ENCODE peak calls at places on chromosomes 13 and 19, in four cellular contexts. Q is H1, N is GM12878, V is HepG2. T is an unnamed sample.

GRCh38 chr19:2982983-2983350 is 5.6 kb downstream of the TLE6 start:
- DNase-seq in V (no peak), Q (no peak), N (no peak), T (no peak)

GRCh38 chr19:30408734-30409301 is 36.6 kb downstream of the ZNF536 start:
- DNase-seq in N (no peak), V (no peak), Q (no peak), T (no peak)

GRCh38 chr13:28329395-28330158 is 165.4 kb downstream of the FLT1 start:
- DNase-seq in Q (no peak), V (no peak), N (no peak), T (no peak)

GRCh38 chr19:53192771-53193533 is at the start of gene ZNF665:
- DNase-seq in Q (no peak), V (no peak), N (no peak), T (peak; percentile 72)

GRCh38 chr13:32905063-32905863 is 111.0 kb upstream of the KL start:
- DNase-seq in N (peak; percentile 78), Q (no peak), V (no peak), T (no peak)

GRCh38 chr19:9086761-9087160 is at the start of gene OR1M1:
- DNase-seq in N (no peak), V (no peak), Q (no peak), T (no peak)

GRCh38 chr19:31511696-31512095 is 162.5 kb upstream of the TSHZ3 start:
- DNase-seq in N (no peak), V (no peak), Q (no peak), T (no peak)

GRCh38 chr19:3798137-3798536 is 12.0 kb upstream of the MATK start:
- DNase-seq in N (no peak), Q (no peak), V (no peak), T (no peak)

GRCh38 chr19:35556846-35557538 is 6.5 kb downstream of the ATP4A start:
- DNase-seq in N (no peak), Q (no peak), V (no peak), T (no peak)

GRCh38 chr19:4403005-4403761 is 743 bp downstream of the CHAF1A start:
- DNase-seq in Q (no peak), N (no peak), V (no peak), T (no peak)

GRCh38 chr19:38830039-38830733 is 1.4 kb downstream of the ECH1 start:
- DNase-seq in N (no peak), V (no peak), Q (no peak), T (no peak)

DNA sequence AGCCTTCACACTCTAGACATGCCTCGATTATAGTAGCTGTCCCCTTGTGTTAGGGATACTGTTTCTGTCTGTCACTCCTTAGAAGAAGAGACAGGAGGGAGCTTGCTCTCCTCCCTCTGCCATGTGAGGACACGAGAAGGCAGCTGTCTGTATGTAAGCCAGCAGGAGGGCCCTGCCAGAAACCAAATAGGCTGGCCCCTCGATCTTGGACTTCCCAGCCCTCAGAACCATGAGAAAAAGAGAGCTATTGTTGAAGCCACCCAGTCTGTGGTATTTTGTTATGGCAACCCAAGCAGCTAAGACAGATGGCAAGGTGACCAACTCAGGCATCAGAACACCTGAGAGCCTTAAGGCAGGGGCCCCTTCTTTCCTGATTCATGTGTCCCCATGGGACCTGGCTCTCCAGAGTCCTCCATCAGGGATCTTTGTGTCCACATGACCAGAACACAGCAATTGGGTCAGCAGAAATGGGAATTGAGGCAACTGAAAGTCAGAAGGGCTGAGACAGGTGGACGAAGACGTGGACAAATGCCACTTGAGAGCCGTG is 65.6 kb upstream of the NPAS1 start:
- DNase-seq in Q (no peak), V (peak; percentile 30), N (no peak), T (no peak)
- H3K4me1 ChIP-seq in Q (no peaks in the 10 kb centered on the region), V (peaks cover 97% of the 10 kb centered on the region), N (peaks cover 47% of the 10 kb centered on the region), T (no peaks in the 10 kb centered on the region)

GRCh38 chr13:49443689-49444516 is at the start of the genes CAB39L and SETDB2:
- DNase-seq in Q (peak; percentile 98), N (peak; percentile 99), V (peak; percentile 98), T (peak; percentile 95)

GRCh38 chr13:49443327-49443688 is 556 bp downstream of the CAB39L start:
- DNase-seq in N (no peak), V (peak; percentile 40), Q (no peak), T (no peak)

GRCh38 chr13:49441312-49441711 is 2.6 kb downstream of the CAB39L start:
- DNase-seq in V (no peak), N (no peak), Q (no peak), T (no peak)

GRCh38 chr13:49439609-49440008 is 4.3 kb downstream of the CAB39L start:
- DNase-seq in N (no peak), V (no peak), Q (no peak), T (no peak)

DNA sequence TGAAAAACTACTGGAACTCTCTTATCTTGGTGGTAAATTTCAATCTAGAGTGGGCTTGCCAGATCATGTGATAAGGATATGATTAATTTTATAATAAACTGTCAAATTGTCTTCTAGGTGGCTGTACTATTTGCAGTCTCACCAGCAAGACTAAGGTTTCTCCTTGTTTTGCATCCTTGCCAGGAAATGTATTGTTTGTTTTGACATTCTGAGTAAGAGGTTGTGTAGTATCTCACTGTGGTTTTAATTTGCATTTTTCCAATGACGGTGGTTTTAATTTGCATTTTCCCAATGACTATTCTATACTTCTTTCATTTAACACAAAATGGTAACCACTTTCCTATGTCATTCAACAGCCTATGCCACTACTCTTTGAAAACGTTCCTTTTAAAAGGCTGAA is 2.0 kb downstream of the CAB39L start:
- DNase-seq in V (no peak), N (no peak), Q (no peak), T (no peak)
- TF ChIP-seq SUZ12 in V (no peak), N (no peak), Q (no peak), T (no peak)

GRCh38 chr13:87872813-87873212 is 201.6 kb downstream of the SLITRK5 start:
- DNase-seq in Q (no peak), N (no peak), V (no peak), T (no peak)

DNA sequence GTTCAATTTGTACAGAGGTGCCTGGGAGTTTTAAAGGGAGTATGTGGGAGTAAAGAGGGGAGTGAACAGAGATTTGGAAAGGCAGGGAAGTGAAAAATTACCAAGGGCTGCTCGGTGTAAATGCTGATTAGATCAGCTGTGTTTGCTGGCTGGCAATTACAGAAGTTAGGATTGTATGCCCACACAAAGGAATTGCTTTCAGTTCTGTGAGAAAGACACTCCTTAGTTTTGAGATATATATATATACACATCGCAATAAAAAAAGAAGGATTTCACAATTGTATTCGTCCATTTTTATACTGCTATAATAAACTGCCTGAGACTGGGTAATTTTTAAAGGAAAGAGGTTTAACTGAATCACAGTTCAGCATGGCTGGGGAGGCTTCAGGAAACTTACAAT is 196.3 kb downstream of the SLITRK5 start:
- DNase-seq in Q (no peak), N (no peak), V (no peak), T (no peak)
- H3K4me1 ChIP-seq in Q (no peaks in the 10 kb centered on the region), N (no peaks in the 10 kb centered on the region), V (no peaks in the 10 kb centered on the region), T (no peaks in the 10 kb centered on the region)

DNA sequence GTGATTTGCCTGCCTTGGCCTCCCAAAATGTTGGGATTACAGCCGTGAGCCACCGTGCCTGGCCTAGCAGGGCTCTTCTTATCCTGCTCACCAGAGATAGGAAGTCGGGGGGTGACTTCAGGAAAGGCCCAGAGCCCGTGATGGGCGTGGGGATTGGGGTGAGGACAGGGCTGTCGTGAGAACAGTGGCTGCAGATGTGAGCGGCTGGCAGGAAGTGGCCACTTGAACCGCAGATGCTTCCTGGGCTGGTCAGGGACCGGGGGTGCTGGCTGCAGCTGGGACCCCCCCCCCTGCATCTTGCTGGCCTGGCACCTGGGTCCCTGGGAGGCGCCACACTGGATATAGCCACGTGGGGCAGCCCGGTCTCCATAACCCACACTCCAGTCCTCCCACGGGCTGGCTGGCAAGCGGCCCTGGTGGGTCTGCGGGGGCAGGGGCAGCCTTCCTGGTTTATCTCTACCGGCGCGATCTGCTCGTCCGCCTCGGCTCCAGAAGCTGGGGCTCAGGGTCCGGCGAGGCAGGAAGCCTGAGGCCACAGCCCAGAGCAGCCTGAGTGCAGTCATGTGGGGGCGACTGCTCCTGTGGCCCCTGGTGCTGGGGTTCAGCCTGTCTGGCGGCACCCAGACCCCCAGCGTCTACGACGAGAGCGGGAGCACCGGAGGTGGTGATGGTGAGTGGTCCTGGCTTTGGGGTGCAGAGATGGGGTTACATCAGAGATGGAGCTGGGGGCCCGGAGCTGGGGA is at the start of gene F2RL3:
- DNase-seq in V (no peak), Q (no peak), N (no peak), T (no peak)
- TF ChIP-seq SUZ12 in V (no peak), Q (no peak), N (no peak), T (no peak)

GRCh38 chr13:35208587-35208986 is 266.5 kb downstream of the NBEA start:
- DNase-seq in V (no peak), N (no peak), Q (no peak), T (no peak)
- H3K4me1 ChIP-seq in V (no peaks in the 10 kb centered on the region), N (no peaks in the 10 kb centered on the region), Q (no peaks in the 10 kb centered on the region), T (no peaks in the 10 kb centered on the region)

DNA sequence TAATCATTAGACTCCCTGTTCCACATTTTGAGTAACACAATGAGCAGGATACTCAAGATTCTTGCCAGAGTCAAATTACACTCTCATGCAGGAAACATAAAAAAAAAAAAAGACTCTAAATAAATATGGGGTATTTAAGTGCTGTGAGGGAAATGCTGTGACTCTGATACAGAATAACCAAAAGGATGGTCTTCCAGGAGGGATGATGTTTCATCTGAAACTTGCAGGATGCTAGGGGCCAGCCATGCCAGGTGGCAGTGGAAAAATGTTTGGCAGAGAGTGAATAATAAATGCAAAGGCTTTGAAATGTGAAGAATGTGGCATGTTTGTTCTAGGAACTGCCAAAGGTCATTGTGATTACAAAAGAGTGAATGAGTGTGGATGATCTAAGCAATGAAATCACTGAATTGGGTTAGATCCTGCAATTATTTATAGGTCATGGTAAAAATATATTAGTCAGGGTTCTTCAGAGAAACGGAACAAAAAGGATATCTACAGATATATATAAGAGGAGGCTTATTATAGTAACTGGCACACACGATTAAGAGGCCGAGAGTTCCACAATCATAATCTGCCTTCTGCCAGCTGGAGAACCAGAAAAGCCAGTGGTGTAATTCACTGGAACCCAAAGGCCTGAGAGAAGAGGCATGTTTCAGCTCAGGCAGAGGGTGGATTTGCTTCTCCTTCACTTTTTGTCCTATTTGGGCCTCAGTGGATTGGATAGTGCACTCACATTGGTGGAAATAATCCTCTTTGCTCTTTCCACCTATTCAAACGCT is 1832.8 kb upstream of the MIR17HG start:
- DNase-seq in V (peak; percentile 50), Q (peak; percentile 33), N (no peak), T (no peak)
- TF ChIP-seq SUZ12 in V (no peak), Q (no peak), N (no peak), T (no peak)

DNA sequence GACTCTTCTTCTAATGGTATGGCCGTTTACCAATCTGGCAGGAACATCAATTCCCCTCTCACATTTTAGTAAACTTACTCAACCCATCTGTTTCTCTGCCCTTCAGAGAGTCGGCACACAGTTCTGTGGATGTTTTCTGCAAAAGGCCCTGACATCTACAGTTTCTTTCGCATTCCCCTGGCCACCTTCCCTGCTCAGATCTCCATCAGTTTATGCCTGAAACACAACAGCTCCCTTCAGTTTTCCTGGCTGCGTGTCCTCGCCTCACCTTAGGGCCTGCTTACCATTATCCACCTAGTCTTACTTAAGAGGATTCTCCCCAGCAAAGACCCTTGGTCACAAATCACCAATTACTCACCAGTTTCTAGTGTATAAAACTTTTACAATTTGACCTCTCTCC is 25.2 kb downstream of the COL4A1 start:
- DNase-seq in N (no peak), V (no peak), Q (no peak), T (no peak)
- H3K4me1 ChIP-seq in N (no peaks in the 10 kb centered on the region), V (no peaks in the 10 kb centered on the region), Q (no peaks in the 10 kb centered on the region), T (no peaks in the 10 kb centered on the region)

T was measured in NT2/D1.